ENCODE peak calls at places on chromosomes 13 and 19, in seven cellular contexts. Y is choroid plexus epithelial cell, P is astrocyte of the spinal cord, T is cardiac fibroblast, W is GM12865, E is ovary, Z is neural progenitor cell. K is an unnamed sample.

GRCh38 chr13:50379584-50379983 is 364.3 kb downstream of the KCNRG start:
- DNase-seq in Y (no peak), P (no peak), T (no peak), W (no peak), E (no peak), Z (no peak), K (no peak)

GRCh38 chr13:31951215-31951678 is 80.3 kb upstream of the FRY start:
- DNase-seq in Y (no peak), P (no peak), T (no peak), W (peak; percentile 93), E (no peak), Z (no peak), K (no peak)

GRCh38 chr13:28534210-28534609 is 39.3 kb upstream of the FLT1 start:
- DNase-seq in Y (no peak), P (no peak), T (no peak), W (peak; percentile 34), E (no peak), Z (no peak), K (no peak)

GRCh38 chr13:108213946-108214345 is 1.4 kb downstream of the LIG4 start:
- DNase-seq in Y (no peak), P (no peak), T (no peak), W (no peak), E (no peak), Z (peak; percentile 13), K (no peak)

GRCh38 chr19:55600336-55601028 is 394 bp downstream of the ZNF524 start:
- DNase-seq in Y (no peak), P (peak; percentile 69), T (no peak), W (no peak), E (peak; percentile 89), Z (peak; percentile 96), K (no peak)

GRCh38 chr19:29884466-29884865 is 57.6 kb upstream of the URI1 start:
- DNase-seq in Y (no peak), P (no peak), T (no peak), W (no peak), E (peak; percentile 37), Z (no peak), K (no peak)

GRCh38 chr19:38247734-38248268 is 8.4 kb downstream of the PPP1R14A start:
- DNase-seq in Y (no peak), P (no peak), T (peak; percentile 76), W (no peak), E (no peak), Z (no peak), K (no peak)

GRCh38 chr13:60121288-60121687 is 42.4 kb downstream of the DIAPH3 start:
- DNase-seq in Y (no peak), P (no peak), T (no peak), W (no peak), E (no peak), Z (no peak), K (no peak)

GRCh38 chr19:50943074-50943828 is 9.6 kb downstream of the KLK5 start:
- DNase-seq in Y (no peak), P (no peak), T (no peak), W (no peak), E (no peak), Z (no peak), K (no peak)

GRCh38 chr13:97468331-97468730 is 34.4 kb downstream of the RAP2A start:
- DNase-seq in Y (peak; percentile 61), P (no peak), T (peak; percentile 91), W (no peak), E (no peak), Z (no peak), K (no peak)
- H3K4me3 ChIP-seq in Y (no peak overlapping the region), P (no peak overlapping the region), T (no peak overlapping the region), W (no peak overlapping the region), E (no peak overlapping the region), Z (no peak overlapping the region), K (no peak overlapping the region)

DNA sequence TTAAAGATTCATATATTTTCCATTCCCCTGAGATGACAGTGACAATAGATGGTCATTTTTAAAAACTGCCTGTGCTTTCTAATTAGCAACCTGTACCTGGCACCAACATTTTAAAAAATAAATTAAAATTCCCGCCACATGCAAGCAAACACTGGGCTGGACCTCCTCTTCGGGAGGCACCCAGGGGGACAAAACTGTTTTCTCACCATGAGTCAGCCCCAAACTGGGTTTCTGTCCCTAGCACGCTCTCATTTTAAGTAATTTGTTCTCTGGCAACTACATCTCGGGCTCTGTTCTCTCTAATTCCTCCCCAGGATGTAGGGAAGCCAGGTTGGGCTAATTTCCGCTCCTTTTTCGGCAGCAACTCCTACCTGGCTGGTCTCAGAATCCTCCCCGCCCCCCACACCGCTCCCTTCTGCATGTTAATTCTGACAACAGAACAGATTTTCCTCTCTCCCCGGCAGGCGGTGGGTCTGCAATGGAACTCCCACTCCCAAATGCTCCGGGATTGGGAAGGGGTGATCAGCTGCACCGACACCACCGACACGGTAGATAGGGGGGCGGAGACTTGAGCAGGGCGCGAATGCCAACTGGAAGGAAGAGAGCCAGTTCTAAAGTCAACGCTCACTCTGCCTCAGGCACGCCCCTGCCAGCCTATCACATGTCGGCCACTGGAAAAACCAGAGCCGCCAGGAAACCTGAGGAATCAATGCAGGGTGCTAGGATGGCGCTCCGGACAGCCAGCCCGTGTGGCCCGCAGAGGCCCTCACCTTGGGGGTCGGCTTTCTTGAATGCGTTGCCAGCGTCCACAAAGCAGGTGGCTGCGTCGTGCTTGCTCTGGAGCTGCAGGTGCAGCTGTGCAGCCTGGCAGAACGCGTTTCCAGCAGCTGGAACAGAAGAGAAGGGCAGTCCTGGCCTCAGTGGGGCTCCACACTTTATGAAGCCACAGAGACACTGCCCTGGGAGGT is 14.7 kb downstream of the NAPA start:
- DNase-seq in Y (no peak), P (no peak), T (no peak), W (no peak), E (no peak), Z (no peak), K (no peak)
- TF ChIP-seq CTCF in Y (no peak), P (no peak), T (no peak), W (no peak), E (no peak), Z (no peak), K (no peak)

GRCh38 chr19:13758795-13759194 is 5.5 kb upstream of the MRI1 start:
- DNase-seq in Y (no peak), P (no peak), T (no peak), W (no peak), E (peak; percentile 36), Z (no peak), K (no peak)
- H3K4me3 ChIP-seq in Y (no peak overlapping the region), P (no peak overlapping the region), T (no peak overlapping the region), W (no peak overlapping the region), E (no peak overlapping the region), Z (no peak overlapping the region), K (no peak overlapping the region)

GRCh38 chr19:45135176-45135575 is 25.6 kb downstream of the NKPD1 start:
- DNase-seq in Y (no peak), P (no peak), T (no peak), W (no peak), E (no peak), Z (no peak), K (no peak)
- TF ChIP-seq CTCF in Y (no peak), P (no peak), T (no peak), W (no peak), E (no peak), Z (no peak), K (no peak)

DNA sequence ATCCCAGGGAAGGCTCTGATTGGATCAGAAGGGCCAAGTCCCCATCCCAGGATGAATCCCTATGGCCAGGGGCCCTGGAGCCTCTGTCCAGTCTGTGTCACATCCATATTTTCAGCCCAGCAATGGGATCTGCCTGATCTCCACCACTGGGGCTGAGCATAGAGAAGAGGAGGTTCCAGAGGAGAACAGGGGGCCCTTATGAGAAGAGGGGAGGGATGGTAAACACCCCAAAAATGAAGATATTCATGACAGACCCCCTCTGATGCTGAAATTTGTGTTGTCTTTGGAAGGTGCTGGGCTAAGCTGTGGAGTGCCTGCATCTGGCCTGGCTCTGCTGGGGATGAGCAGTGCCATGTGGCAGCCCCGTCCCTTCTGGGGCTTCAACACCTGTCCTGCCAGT is 14.5 kb downstream of the KLHL26 start:
- DNase-seq in Y (no peak), P (no peak), T (no peak), W (no peak), E (no peak), Z (no peak), K (no peak)
- H3K4me3 ChIP-seq in Y (no peak overlapping the region), P (no peak overlapping the region), T (no peak overlapping the region), W (no peak overlapping the region), E (no peak overlapping the region), Z (no peak overlapping the region), K (no peak overlapping the region)

DNA sequence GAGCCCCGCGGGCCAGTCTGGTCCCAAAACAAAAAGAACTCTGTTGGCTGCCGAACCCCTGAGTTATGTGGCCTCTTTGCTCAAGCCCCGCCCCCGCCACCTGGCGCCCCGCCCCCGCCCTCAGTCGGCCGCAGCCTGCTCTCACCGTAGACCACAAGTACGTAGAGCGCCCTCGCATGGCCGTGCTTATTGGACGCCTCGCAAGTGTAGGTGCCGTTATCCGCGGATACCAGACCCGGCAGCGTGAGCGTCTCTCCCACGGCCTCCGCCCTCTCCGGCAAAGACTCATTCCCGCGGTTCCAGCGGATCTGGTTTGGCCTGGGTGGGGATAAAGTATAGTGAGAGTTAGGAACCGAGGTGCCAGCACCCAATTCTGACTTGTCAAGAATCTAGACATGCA is 5.5 kb upstream of the ZNF428 start:
- DNase-seq in Y (peak; percentile 43), P (no peak), T (peak; percentile 47), W (peak; percentile 82), E (peak; percentile 65), Z (peak; percentile 86), K (no peak)
- TF ChIP-seq CTCF in Y (peak; percentile 25), P (no peak), T (no peak), W (peak; percentile 34), E (no peak), Z (peak; percentile 56), K (no peak)

GRCh38 chr19:49925486-49925885 is 3.5 kb upstream of the ATF5 start:
- DNase-seq in Y (no peak), P (no peak), T (no peak), W (no peak), E (no peak), Z (no peak), K (no peak)
- H3K4me3 ChIP-seq in Y (no peak overlapping the region), P (no peak overlapping the region), T (no peak overlapping the region), W (no peak overlapping the region), E (no peak overlapping the region), Z (no peak overlapping the region), K (no peak overlapping the region)

GRCh38 chr13:90455861-90456260 is 891.6 kb upstream of the MIR17HG start:
- DNase-seq in Y (peak; percentile 53), P (no peak), T (peak; percentile 29), W (no peak), E (no peak), Z (no peak), K (no peak)
- TF ChIP-seq CTCF in Y (peak; percentile 28), P (no peak), T (no peak), W (no peak), E (no peak), Z (no peak), K (no peak)

GRCh38 chr19:45439569-45440258 is 16.0 kb upstream of the ERCC1 start:
- DNase-seq in Y (peak; percentile 82), P (peak; percentile 72), T (peak; percentile 82), W (peak; percentile 95), E (peak; percentile 95), Z (peak; percentile 88), K (no peak)
- H3K4me3 ChIP-seq in Y (peak overlapping the region; percentile 62), P (peak overlapping the region; percentile 37), T (peak overlapping the region; percentile 54), W (peak overlapping the region; percentile 55), E (peak overlapping the region; percentile 65), Z (peak overlapping the region; percentile 99), K (peak overlapping the region; percentile 59)